ENCODE peak calls at places on chromosomes 12 and 14, in eight cellular contexts. H is ovary, K is tibial artery, Y is psoas muscle, A is coronary artery, P is lung, O is aorta, B is breast epithelium. F is an unnamed sample.

GRCh38 chr14:68157971-68158371 is 338.4 kb downstream of the RAD51B start:
- DNase-seq in P (no peak), O (no peak), Y (no peak), H (no peak), B (no peak), K (no peak), A (no peak), F (no peak)

GRCh38 chr12:107503851-107504502 is 181.6 kb upstream of the PWP1 start:
- DNase-seq in A (no peak), P (no peak), B (no peak), K (no peak), H (no peak), O (no peak), Y (no peak), F (no peak)

GRCh38 chr14:30420489-30420888 is 138.5 kb upstream of the G2E3 start:
- DNase-seq in A (no peak), K (no peak), H (no peak), Y (no peak), O (no peak), B (no peak), P (no peak), F (no peak)

GRCh38 chr12:8038659-8039114 is 6.2 kb downstream of the FOXJ2 start:
- DNase-seq in B (peak; percentile 71), O (peak; percentile 82), A (peak; percentile 80), P (peak; percentile 52), K (peak; percentile 85), H (no peak), Y (peak; percentile 84), F (no peak)

GRCh38 chr14:86203843-86204242 is 673.9 kb downstream of the FLRT2 start:
- DNase-seq in A (no peak), Y (no peak), O (no peak), B (no peak), P (no peak), K (no peak), H (no peak), F (no peak)

GRCh38 chr12:51922762-51923505 is 15.6 kb downstream of the ACVRL1 start:
- DNase-seq in O (no peak), P (peak; percentile 52), Y (peak; percentile 82), B (no peak), H (no peak), K (peak; percentile 79), A (no peak), F (no peak)

GRCh38 chr14:92973798-92974372 is 50.9 kb downstream of the CHGA start:
- DNase-seq in O (no peak), K (no peak), B (no peak), P (no peak), H (no peak), Y (peak; percentile 32), A (no peak), F (no peak)

GRCh38 chr14:28382460-28383220 is 383.9 kb upstream of the FOXG1 start:
- DNase-seq in O (no peak), B (no peak), K (no peak), H (no peak), Y (no peak), A (no peak), P (no peak), F (no peak)

GRCh38 chr14:75981826-75982723 is at the start of gene TGFB3:
- DNase-seq in Y (peak; percentile 93), P (peak; percentile 80), H (peak; percentile 92), K (peak; percentile 93), A (peak; percentile 93), O (peak; percentile 95), B (peak; percentile 87), F (peak; percentile 87)

GRCh38 chr14:75981426-75981825 is 369 bp downstream of the TGFB3 start:
- DNase-seq in B (no peak), K (no peak), P (no peak), Y (no peak), A (no peak), O (no peak), H (no peak), F (no peak)

GRCh38 chr14:75979071-75979571 is 2.7 kb downstream of the TGFB3 start:
- DNase-seq in B (no peak), K (no peak), P (no peak), A (no peak), O (no peak), Y (peak; percentile 58), H (peak; percentile 48), F (peak; percentile 24)

GRCh38 chr14:75979641-75980422 is 2.0 kb downstream of the TGFB3 start:
- DNase-seq in K (peak; percentile 77), P (no peak), O (peak; percentile 81), Y (peak; percentile 54), B (no peak), A (peak; percentile 81), H (peak; percentile 35), F (no peak)

GRCh38 chr14:75980856-75981255 is 939 bp downstream of the TGFB3 start:
- DNase-seq in B (peak; percentile 70), A (no peak), H (peak; percentile 46), Y (peak; percentile 64), P (no peak), O (peak; percentile 79), K (peak; percentile 73), F (no peak)
- H3K4me3 ChIP-seq in B (peak overlapping the region; percentile 79), A (peak overlapping the region; percentile 92), H (peak overlapping the region; percentile 86), Y (peak overlapping the region; percentile 79), P (peak overlapping the region; percentile 30), O (peak overlapping the region; percentile 71), K (peak overlapping the region; percentile 76), F (no peak overlapping the region)

GRCh38 chr12:94184995-94185711 is 36.8 kb downstream of the PLXNC1 start:
- DNase-seq in Y (no peak), P (no peak), A (no peak), H (no peak), B (no peak), K (no peak), O (no peak), F (no peak)

GRCh38 chr12:94185801-94186200 is 37.4 kb downstream of the PLXNC1 start:
- DNase-seq in Y (no peak), O (no peak), K (no peak), H (no peak), B (no peak), A (no peak), P (no peak), F (no peak)

GRCh38 chr12:94186461-94187237 is 38.3 kb downstream of the PLXNC1 start:
- DNase-seq in P (no peak), O (peak; percentile 86), Y (peak; percentile 74), B (peak; percentile 52), H (peak; percentile 62), A (no peak), K (peak; percentile 78), F (peak; percentile 56)

GRCh38 chr12:94182971-94183701 is 34.8 kb downstream of the PLXNC1 start:
- DNase-seq in Y (no peak), K (no peak), H (no peak), A (no peak), P (no peak), B (no peak), O (no peak), F (no peak)

DNA sequence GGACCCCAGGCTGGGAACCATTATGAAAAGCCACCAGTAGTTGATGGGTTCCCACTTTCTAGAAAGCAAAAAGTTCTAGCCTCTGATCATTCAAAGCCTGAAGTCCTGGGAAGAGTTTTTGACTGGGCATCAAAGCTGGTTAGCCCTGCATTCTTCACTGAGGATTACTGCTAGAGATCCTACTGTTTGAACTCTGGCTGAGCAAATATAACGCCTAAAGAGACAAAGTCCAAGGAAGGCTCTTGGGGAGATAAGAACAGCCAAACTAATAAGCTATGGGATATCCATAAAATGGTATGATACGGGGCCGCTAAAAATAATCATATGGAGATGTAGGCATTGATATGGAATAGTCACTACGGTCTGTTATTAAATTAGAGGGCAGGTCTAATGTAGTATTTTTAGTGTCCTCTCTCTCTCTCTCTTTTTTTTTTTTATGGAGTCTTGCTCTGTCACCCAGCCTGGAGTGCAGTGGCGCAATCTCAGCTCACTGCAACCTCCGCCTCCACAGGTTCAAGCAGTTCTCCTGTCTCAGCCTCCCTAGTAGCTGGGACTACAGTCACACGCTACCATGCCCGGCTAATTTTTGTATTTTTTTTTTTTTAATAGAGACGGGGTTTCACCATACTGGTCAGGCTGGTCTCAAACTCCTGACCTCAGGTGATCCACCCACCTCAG is 35.5 kb downstream of the PLXNC1 start:
- DNase-seq in H (no peak), A (no peak), B (no peak), Y (no peak), P (no peak), O (no peak), K (no peak), F (no peak)
- H3K4me3 ChIP-seq in H (no peak overlapping the region), A (no peak overlapping the region), B (no peak overlapping the region), Y (no peak overlapping the region), P (no peak overlapping the region), O (no peak overlapping the region), K (no peak overlapping the region), F (no peak overlapping the region)

GRCh38 chr14:61765225-61765943 is 3.2 kb downstream of the SNAPC1 start:
- DNase-seq in Y (no peak), B (no peak), O (no peak), P (no peak), A (no peak), H (no peak), K (no peak), F (no peak)

GRCh38 chr14:61761959-61762786 is at the start of gene SNAPC1:
- DNase-seq in K (peak; percentile 98), A (peak; percentile 95), P (peak; percentile 97), H (peak; percentile 98), B (peak; percentile 94), O (peak; percentile 99), Y (peak; percentile 98), F (peak; percentile 96)

GRCh38 chr14:61761557-61761956 is 663 bp upstream of the SNAPC1 start:
- DNase-seq in P (no peak), O (no peak), K (no peak), B (no peak), Y (no peak), H (no peak), A (no peak), F (no peak)

GRCh38 chr14:61766136-61766535 is 3.9 kb downstream of the SNAPC1 start:
- DNase-seq in K (no peak), Y (no peak), H (no peak), P (no peak), O (no peak), A (no peak), B (no peak), F (no peak)

DNA sequence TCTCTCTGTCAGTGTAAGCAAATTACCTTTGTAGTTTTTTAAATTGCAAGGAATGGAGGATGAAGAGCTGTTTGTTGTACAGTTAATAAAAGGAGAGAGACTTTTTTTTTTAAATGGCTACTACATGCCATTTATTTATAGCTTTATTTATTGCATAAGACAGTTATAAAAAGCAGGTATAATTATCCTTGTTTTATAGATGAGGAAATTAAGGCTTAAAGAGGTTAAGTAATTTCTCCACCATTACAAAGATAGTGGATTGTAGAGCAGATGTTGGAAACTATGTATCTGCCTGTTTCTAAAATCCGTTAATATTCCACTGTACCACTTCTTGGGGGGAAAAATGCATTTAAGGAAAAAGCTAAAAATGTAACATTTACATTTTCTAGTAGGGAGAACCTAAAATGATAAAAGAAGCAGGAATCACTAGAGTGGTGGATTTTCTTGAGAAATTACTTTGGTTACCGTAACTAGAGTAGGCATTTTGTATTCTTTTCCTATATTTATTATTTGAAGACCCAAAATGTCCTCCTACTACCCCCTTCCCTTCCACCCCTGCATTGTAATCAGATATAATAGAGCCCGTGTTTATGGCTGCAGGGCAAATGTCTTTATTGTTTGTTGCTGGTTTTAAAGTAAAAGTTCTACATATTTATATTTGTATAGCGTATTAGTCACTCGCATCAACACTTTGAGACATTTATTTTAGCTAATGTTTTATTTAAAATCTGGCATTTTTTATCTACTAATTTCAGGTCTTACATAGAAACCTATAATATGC is 2.3 kb downstream of the SNAPC1 start:
- DNase-seq in B (no peak), K (no peak), P (no peak), A (no peak), H (no peak), Y (no peak), O (no peak), F (no peak)
- H3K4me3 ChIP-seq in B (no peak overlapping the region), K (no peak overlapping the region), P (no peak overlapping the region), A (no peak overlapping the region), H (no peak overlapping the region), Y (peak overlapping the region; percentile 79), O (no peak overlapping the region), F (no peak overlapping the region)

GRCh38 chr12:213527-213932 is 427 bp downstream of the SLC6A12 start:
- DNase-seq in O (peak; percentile 66), H (no peak), Y (no peak), A (no peak), B (no peak), K (no peak), P (no peak), F (no peak)
- H3K4me3 ChIP-seq in O (no peak overlapping the region), H (no peak overlapping the region), Y (no peak overlapping the region), A (peak overlapping the region; percentile 50), B (no peak overlapping the region), K (no peak overlapping the region), P (no peak overlapping the region), F (no peak overlapping the region)